ENCODE peak calls at places on chromosomes 11 and 22, in four cellular contexts. W is right lobe of liver; G is stimulated activated CD4-positive, alpha-beta T cell treated with anti-CD3 and anti-CD28 coated beads, Interleukin-1b, Interleukin-23, amount 100 ng/mL, for 1 hour; J is stimulated activated naive CD4-positive, alpha-beta T cell. X is an unnamed sample.

GRCh38 chr11:117059611-117060010 is 38.6 kb downstream of the SIK3 start:
- DNase-seq in W (no peak), G (no peak), J (no peak), X (no peak)

GRCh38 chr11:104609297-104609696 is 289.0 kb downstream of the CASP12 start:
- DNase-seq in W (no peak), G (no peak), J (no peak), X (no peak)

GRCh38 chr11:12674571-12674935 is 332 bp downstream of the TEAD1 start:
- DNase-seq in W (no peak), G (no peak), J (no peak), X (no peak)

GRCh38 chr11:96272542-96273306 is 70.3 kb downstream of the MAML2 start:
- DNase-seq in W (no peak), G (no peak), J (no peak), X (no peak)

GRCh38 chr22:49151256-49152131 is 676.2 kb downstream of the BRD1 start:
- DNase-seq in W (no peak), G (no peak), J (no peak), X (no peak)

GRCh38 chr22:35531695-35532094 is 8.9 kb upstream of the RASD2 start:
- DNase-seq in W (no peak), G (no peak), J (no peak), X (no peak)

GRCh38 chr11:67605231-67606011 is 1.3 kb upstream of the NDUFV1 start:
- DNase-seq in W (no peak), G (no peak), J (no peak), X (no peak)

GRCh38 chr22:49229483-49230193 is 598.0 kb downstream of the BRD1 start:
- DNase-seq in W (no peak), G (no peak), J (no peak), X (no peak)

GRCh38 chr11:86696004-86696403 is 23.6 kb upstream of the ME3 start:
- DNase-seq in W (no peak), G (no peak), J (no peak), X (no peak)

GRCh38 chr22:23196165-23196564 is 15.9 kb downstream of the BCR start:
- DNase-seq in W (no peak), G (no peak), J (no peak), X (no peak)

GRCh38 chr11:1138053-1138452 is 19.7 kb upstream of the MUC5AC start:
- DNase-seq in W (no peak), G (no peak), J (no peak), X (no peak)

GRCh38 chr11:92415246-92415645 is 190.6 kb downstream of the FAT3 start:
- DNase-seq in W (no peak), G (no peak), J (no peak), X (no peak)

GRCh38 chr22:29917052-29917902 is 34.3 kb downstream of the MTMR3 start:
- DNase-seq in W (peak), G (no peak), J (no peak), X (no peak)

GRCh38 chr11:134044514-134045284 is 24.2 kb upstream of the JAM3 start:
- DNase-seq in W (peak), G (no peak), J (no peak), X (no peak)

GRCh38 chr22:27381552-27381951 is 420.0 kb downstream of the MN1 start:
- DNase-seq in W (no peak), G (no peak), J (no peak), X (no peak)

GRCh38 chr11:97979741-97980140 is 1041.0 kb upstream of the CNTN5 start:
- DNase-seq in W (no peak), G (no peak), J (no peak), X (no peak)

GRCh38 chr11:122267602-122268001 is 151.6 kb upstream of the BLID start:
- DNase-seq in W (no peak), G (no peak), J (no peak), X (no peak)

GRCh38 chr22:49094151-49094550 is 733.5 kb downstream of the BRD1 start:
- DNase-seq in W (no peak), G (no peak), J (no peak), X (no peak)

GRCh38 chr11:60844045-60844869 is 2.3 kb downstream of the CCDC86 start:
- DNase-seq in W (no peak), G (no peak), J (no peak), X (no peak)

GRCh38 chr11:44005076-44005800 is 42.5 kb upstream of the ACCSL start:
- DNase-seq in W (no peak), G (no peak), J (no peak), X (no peak)

GRCh38 chr11:69293819-69294505 is at the start of gene MYEOV:
- DNase-seq in W (no peak), G (no peak), J (peak), X (peak)

GRCh38 chr11:908273-908672 is 2.3 kb downstream of the CHID1 start:
- DNase-seq in W (no peak), G (no peak), J (no peak), X (no peak)

GRCh38 chr22:20091690-20092476 is 11.8 kb downstream of the DGCR8 start:
- DNase-seq in W (no peak), G (no peak), J (no peak), X (no peak)

GRCh38 chr11:120344302-120345004 is 8.2 kb downstream of the ARHGEF12 start:
- DNase-seq in W (no peak), G (no peak), J (peak), X (peak)

GRCh38 chr11:130817608-130817944 is 98.7 kb downstream of the SNX19 start:
- DNase-seq in W (no peak), G (no peak), J (no peak), X (no peak)

GRCh38 chr22:37162221-37163095 is 12.7 kb upstream of the IL2RB start:
- DNase-seq in W (no peak), G (no peak), J (no peak), X (peak)

GRCh38 chr11:34358258-34358665 is 452 bp upstream of the ABTB2 start:
- DNase-seq in W (peak), G (no peak), J (peak), X (peak)

GRCh38 chr11:55673860-55674259 is 11.9 kb downstream of the OR4C6 start:
- DNase-seq in W (no peak), G (no peak), J (no peak), X (no peak)

GRCh38 chr11:26749927-26750326 is 28.1 kb upstream of the SLC5A12 start:
- DNase-seq in W (no peak), G (no peak), J (no peak), X (no peak)

GRCh38 chr11:130849215-130849568 is 67.1 kb downstream of the SNX19 start:
- DNase-seq in W (no peak), G (no peak), J (no peak), X (no peak)

GRCh38 chr11:76944225-76944624 is 83.5 kb downstream of the ACER3 start:
- DNase-seq in W (no peak), G (no peak), J (no peak), X (no peak)

X was measured in effector CD8-positive, alpha-beta T cell.